ENCODE peak calls at places on chromosome 15, in five cellular contexts. G is Caki2, Q is NT2/D1, C is esophagus squamous epithelium, P is COR-L47. R is an unnamed sample.

GRCh38 chr15:68054658-68055223 is 626 bp downstream of the PIAS1 start:
- DNase-seq in G (no peak), Q (peak), C (no peak), P (peak), R (peak)

GRCh38 chr15:100075284-100075683 is 266.5 kb downstream of the ADAMTS17 start:
- DNase-seq in G (no peak), Q (no peak), C (no peak), P (no peak), R (no peak)

GRCh38 chr15:62698646-62699045 is 343.9 kb upstream of the TPM1 start:
- DNase-seq in G (no peak), Q (no peak), C (no peak), P (no peak), R (no peak)

GRCh38 chr15:44536298-44536961 is 517 bp upstream of the EIF3J start:
- DNase-seq in G (peak), Q (peak), C (peak), P (peak), R (peak)

GRCh38 chr15:39388118-39388517 is 192.8 kb upstream of the THBS1 start:
- DNase-seq in G (no peak), Q (no peak), C (no peak), P (no peak), R (no peak)

GRCh38 chr15:41042851-41043250 is 73.2 kb downstream of the INO80 start:
- DNase-seq in G (no peak), Q (no peak), C (no peak), P (no peak), R (no peak)

GRCh38 chr15:49215768-49216739 is 46.0 kb downstream of the GALK2 start:
- DNase-seq in G (peak), Q (no peak), C (no peak), P (peak), R (no peak)

GRCh38 chr15:50231761-50232160 is 33.8 kb downstream of the HDC start:
- DNase-seq in G (no peak), Q (no peak), C (no peak), P (no peak), R (no peak)

GRCh38 chr15:48696627-48697312 is 51.3 kb upstream of the FBN1 start:
- DNase-seq in G (no peak), Q (no peak), C (no peak), P (no peak), R (no peak)

GRCh38 chr15:60179786-60180391 is 175.8 kb downstream of the FOXB1 start:
- DNase-seq in G (peak), Q (peak), C (no peak), P (peak), R (peak)

GRCh38 chr15:55088207-55088606 is 108.5 kb downstream of the RSL24D1 start:
- DNase-seq in G (no peak), Q (no peak), C (no peak), P (no peak), R (no peak)

GRCh38 chr15:53644681-53645080 is 114.8 kb downstream of the WDR72 start:
- DNase-seq in G (no peak), Q (no peak), C (no peak), P (peak), R (no peak)

GRCh38 chr15:52095597-52096262 is 16.8 kb downstream of the BCL2L10 start:
- DNase-seq in G (peak), Q (no peak), C (no peak), P (no peak), R (no peak)

GRCh38 chr15:89751748-89752147 is 699 bp upstream of the MESP1 start:
- DNase-seq in G (no peak), Q (no peak), C (no peak), P (no peak), R (no peak)

GRCh38 chr15:34233614-34234013 is 8.8 kb downstream of the EMC4 start:
- DNase-seq in G (no peak), Q (no peak), C (no peak), P (no peak), R (no peak)

GRCh38 chr15:99384992-99385669 is 133.8 kb downstream of the LRRC28 start:
- DNase-seq in G (no peak), Q (no peak), C (no peak), P (no peak), R (no peak)

GRCh38 chr15:67468431-67468830 is 52.5 kb upstream of the C15orf61 start:
- DNase-seq in G (no peak), Q (no peak), C (no peak), P (peak), R (no peak)

GRCh38 chr15:31373096-31373865 is 46.6 kb downstream of the KLF13 start:
- DNase-seq in G (no peak), Q (no peak), C (no peak), P (no peak), R (no peak)

GRCh38 chr15:81256916-81257315 is 60.2 kb downstream of the IL16 start:
- DNase-seq in G (no peak), Q (no peak), C (no peak), P (no peak), R (peak)

GRCh38 chr15:42137461-42138261 is 18.8 kb downstream of the PLA2G4F start:
- DNase-seq in G (peak), Q (no peak), C (no peak), P (peak), R (peak)

GRCh38 chr15:64009798-64010241 is 36.5 kb downstream of the DAPK2 start:
- DNase-seq in G (no peak), Q (no peak), C (no peak), P (no peak), R (no peak)

GRCh38 chr15:42819781-42820180 is 82.9 kb upstream of the CDAN1 start:
- DNase-seq in G (no peak), Q (no peak), C (no peak), P (no peak), R (no peak)

GRCh38 chr15:22810033-22810734 is 23.7 kb downstream of the NIPA1 start:
- DNase-seq in G (no peak), Q (no peak), C (no peak), P (no peak), R (no peak)

GRCh38 chr15:81189583-81190283 is 6.9 kb upstream of the IL16 start:
- DNase-seq in G (no peak), Q (no peak), C (no peak), P (no peak), R (no peak)

GRCh38 chr15:67708500-67708899 is 116.8 kb upstream of the SKOR1 start:
- DNase-seq in G (no peak), Q (no peak), C (no peak), P (no peak), R (no peak)

GRCh38 chr15:75182187-75183131 is 19.2 kb upstream of the C15orf39 start:
- DNase-seq in G (no peak), Q (no peak), C (no peak), P (no peak), R (no peak)

GRCh38 chr15:39641187-39641889 is 60.5 kb downstream of the THBS1 start:
- DNase-seq in G (no peak), Q (no peak), C (no peak), P (no peak), R (no peak)

GRCh38 chr15:100438570-100438969 is 90.2 kb downstream of the CERS3 start:
- DNase-seq in G (no peak), Q (no peak), C (no peak), P (peak), R (no peak)

GRCh38 chr15:95024388-95024787 is 793.0 kb downstream of the MCTP2 start:
- DNase-seq in G (peak), Q (no peak), C (no peak), P (peak), R (peak)

GRCh38 chr15:42226648-42227047 is 18.5 kb upstream of the VPS39 start:
- DNase-seq in G (no peak), Q (no peak), C (no peak), P (no peak), R (no peak)

GRCh38 chr15:66269326-66270090 is 16.0 kb upstream of the MEGF11 start:
- DNase-seq in G (peak), Q (no peak), C (no peak), P (no peak), R (no peak)

GRCh38 chr15:46646476-46646875 is 1011.6 kb downstream of the SQOR start:
- DNase-seq in G (no peak), Q (no peak), C (no peak), P (no peak), R (no peak)